ENCODE peak calls at places on chromosomes 4 and X, in nine cellular contexts. I is HEK293T; E is NCI-H1105; V is Kasumi-1; J is stomach; W is M059J; M is right atrium auricular region; P is small intestine; F is activated CD8-positive, alpha-beta memory T cell treated with anti-CD3 and anti-CD28 coated beads for 1 hour. Q is an unnamed sample.

GRCh38 chrX:139559383-139560042 is 29.0 kb downstream of the F9 start:
- DNase-seq in I (peak), E (no peak), V (peak), J (peak), W (peak), M (no peak), P (peak), F (no peak), Q (peak)

GRCh38 chr4:845233-845835 is 19.4 kb upstream of the CPLX1 start:
- DNase-seq in I (no peak), E (no peak), V (no peak), J (no peak), W (peak), M (no peak), P (no peak), F (no peak), Q (no peak)

GRCh38 chr4:158858410-158859189 is 89.8 kb downstream of the FNIP2 start:
- DNase-seq in I (no peak), E (no peak), V (no peak), J (no peak), W (peak), M (no peak), P (no peak), F (no peak), Q (no peak)

GRCh38 chrX:42117318-42117717 is 194.0 kb upstream of the CASK start:
- DNase-seq in I (no peak), E (no peak), V (no peak), J (no peak), W (no peak), M (no peak), P (no peak), F (no peak), Q (no peak)

GRCh38 chr4:121688261-121688660 is 8.5 kb downstream of the ANXA5 start:
- DNase-seq in I (no peak), E (no peak), V (no peak), J (no peak), W (no peak), M (no peak), P (no peak), F (no peak), Q (no peak)

GRCh38 chrX:53713987-53714579 is 27.6 kb upstream of the HUWE1 start:
- DNase-seq in I (no peak), E (no peak), V (no peak), J (no peak), W (no peak), M (no peak), P (no peak), F (no peak), Q (no peak)

GRCh38 chr4:111510535-111510934 is 634.7 kb upstream of the FAM241A start:
- DNase-seq in I (no peak), E (no peak), V (no peak), J (no peak), W (no peak), M (no peak), P (no peak), F (no peak), Q (peak)

GRCh38 chr4:15231265-15232091 is 196.4 kb upstream of the C1QTNF7 start:
- DNase-seq in I (peak), E (peak), V (peak), J (peak), W (peak), M (peak), P (peak), F (peak), Q (peak)

GRCh38 chrX:154019633-154020499 is at the start of gene IRAK1:
- DNase-seq in I (peak), E (peak), V (no peak), J (peak), W (peak), M (no peak), P (peak), F (no peak), Q (peak)

GRCh38 chr4:66929748-66930147 is 615.6 kb downstream of the CENPC start:
- DNase-seq in I (no peak), E (peak), V (no peak), J (no peak), W (no peak), M (no peak), P (no peak), F (no peak), Q (no peak)

GRCh38 chr4:176150283-176150682 is 45.1 kb downstream of the SPATA4 start:
- DNase-seq in I (no peak), E (no peak), V (peak), J (no peak), W (peak), M (no peak), P (peak), F (no peak), Q (peak)

GRCh38 chr4:102535398-102536082 is 34.4 kb downstream of the NFKB1 start:
- DNase-seq in I (no peak), E (no peak), V (no peak), J (no peak), W (peak), M (no peak), P (no peak), F (no peak), Q (peak)

GRCh38 chr4:11783588-11783987 is 354.9 kb upstream of the HS3ST1 start:
- DNase-seq in I (no peak), E (no peak), V (no peak), J (no peak), W (no peak), M (no peak), P (peak), F (no peak), Q (no peak)

GRCh38 chr4:3780347-3781171 is 14.4 kb downstream of the ADRA2C start:
- DNase-seq in I (peak), E (peak), V (no peak), J (no peak), W (no peak), M (no peak), P (peak), F (no peak), Q (no peak)

Q was measured in astrocyte of the hippocampus.